ENCODE peak calls at places on chromosomes 6 and 20, in seven cellular contexts. P is MV-4-11; E is EL; L is fibroblast of the conjunctiva; Z is pancreas; V is activated CD4-positive, alpha-beta memory T cell treated with anti-CD3 and anti-CD28 coated beads for 36 hours; G is SJSA1. R is an unnamed sample.

GRCh38 chr6:45163952-45164766 is 164.0 kb upstream of the RUNX2 start:
- DNase-seq in P (no peak), E (no peak), L (no peak), Z (no peak), V (peak), G (no peak), R (no peak)

GRCh38 chr6:40543133-40543532 is 44.0 kb downstream of the LRFN2 start:
- DNase-seq in P (no peak), E (no peak), L (no peak), Z (no peak), V (no peak), G (no peak), R (no peak)

GRCh38 chr6:140867336-140867735 is 1265.4 kb upstream of the GJE1 start:
- DNase-seq in P (peak), E (no peak), L (no peak), Z (no peak), V (no peak), G (no peak), R (no peak)

GRCh38 chr20:25867776-25868649 is 171.4 kb upstream of the ZNF337 start:
- DNase-seq in P (no peak), E (peak), L (peak), Z (peak), V (peak), G (peak), R (no peak)

GRCh38 chr20:50582591-50583234 is 72.5 kb downstream of the PTPN1 start:
- DNase-seq in P (no peak), E (no peak), L (no peak), Z (no peak), V (no peak), G (no peak), R (no peak)

GRCh38 chr6:168666751-168667427 is 225.9 kb downstream of the SMOC2 start:
- DNase-seq in P (no peak), E (no peak), L (no peak), Z (no peak), V (no peak), G (no peak), R (no peak)

GRCh38 chr6:27406085-27406484 is 17.5 kb downstream of the ZNF391 start:
- DNase-seq in P (no peak), E (no peak), L (no peak), Z (no peak), V (no peak), G (no peak), R (no peak)

GRCh38 chr6:156269751-156270369 is 507.3 kb upstream of the ARID1B start:
- DNase-seq in P (no peak), E (no peak), L (no peak), Z (no peak), V (peak), G (no peak), R (no peak)

GRCh38 chr6:15999201-15999600 is 129.7 kb upstream of the MYLIP start:
- DNase-seq in P (no peak), E (no peak), L (no peak), Z (no peak), V (no peak), G (no peak), R (no peak)

GRCh38 chr20:48626938-48627736 is 200.7 kb downstream of the PREX1 start:
- DNase-seq in P (peak), E (no peak), L (no peak), Z (no peak), V (no peak), G (no peak), R (no peak)

GRCh38 chr6:134642819-134643218 is 307.1 kb downstream of the ALDH8A1 start:
- DNase-seq in P (no peak), E (no peak), L (no peak), Z (no peak), V (no peak), G (no peak), R (no peak)

GRCh38 chr20:24331939-24332338 is 137.5 kb upstream of the SYNDIG1 start:
- DNase-seq in P (no peak), E (no peak), L (no peak), Z (no peak), V (no peak), G (no peak), R (no peak)

GRCh38 chr6:112683926-112684325 is 336.8 kb downstream of the RFPL4B start:
- DNase-seq in P (no peak), E (peak), L (peak), Z (no peak), V (no peak), G (no peak), R (peak)

GRCh38 chr20:31475032-31475431 is at the start of the genes DEFB124 and REM1:
- DNase-seq in P (no peak), E (no peak), L (no peak), Z (no peak), V (no peak), G (no peak), R (no peak)

GRCh38 chr6:44270526-44271405 is 516 bp downstream of the TMEM151B start:
- DNase-seq in P (no peak), E (no peak), L (no peak), Z (no peak), V (no peak), G (no peak), R (no peak)

GRCh38 chr6:65088575-65088974 is 618.5 kb downstream of the EYS start:
- DNase-seq in P (no peak), E (no peak), L (no peak), Z (no peak), V (no peak), G (no peak), R (no peak)

GRCh38 chr20:8390500-8390899 is 258.4 kb downstream of the PLCB1 start:
- DNase-seq in P (no peak), E (no peak), L (no peak), Z (no peak), V (no peak), G (no peak), R (no peak)

GRCh38 chr6:166937716-166938115 is 18.6 kb downstream of the RNASET2 start:
- DNase-seq in P (no peak), E (no peak), L (no peak), Z (no peak), V (no peak), G (no peak), R (no peak)

GRCh38 chr6:137390264-137390787 is 103.9 kb downstream of the OLIG3 start:
- DNase-seq in P (peak), E (no peak), L (no peak), Z (no peak), V (no peak), G (no peak), R (no peak)